ENCODE peak calls at places on chromosome 10, in six cellular contexts. O, H, K, Z, W and N are unnamed samples.

GRCh38 chr10:86325158-86325557 is 41.4 kb downstream of the GRID1 start:
- DNase-seq in O (no peak), W (no peak), K (peak), Z (no peak), H (no peak), N (no peak)

GRCh38 chr10:95809370-95810197 is 53.6 kb downstream of the ENTPD1 start:
- DNase-seq in O (no peak), K (no peak), W (no peak), Z (no peak), H (no peak), N (no peak)

GRCh38 chr10:91590904-91591791 is 41.7 kb downstream of the PPP1R3C start:
- DNase-seq in H (peak), Z (peak), K (no peak), W (peak), O (peak), N (no peak)

GRCh38 chr10:62437696-62438095 is 63.5 kb downstream of the ZNF365 start:
- DNase-seq in K (no peak), Z (no peak), W (no peak), H (peak), O (peak), N (no peak)

GRCh38 chr10:8061274-8062211 is 7.1 kb downstream of the GATA3 start:
- DNase-seq in H (no peak), K (no peak), W (no peak), O (no peak), Z (no peak), N (no peak)

GRCh38 chr10:52020702-52021101 is 293.4 kb upstream of the DKK1 start:
- DNase-seq in K (no peak), O (no peak), W (no peak), H (no peak), Z (no peak), N (no peak)

GRCh38 chr10:116398224-116398623 is 29.4 kb upstream of the PNLIPRP3 start:
- DNase-seq in H (no peak), W (no peak), Z (no peak), K (no peak), O (no peak), N (no peak)

GRCh38 chr10:117934477-117934876 is 112.3 kb downstream of the RAB11FIP2 start:
- DNase-seq in O (no peak), K (no peak), H (no peak), W (no peak), Z (no peak), N (no peak)

GRCh38 chr10:30774281-30774680 is 144.7 kb upstream of the LYZL2 start:
- DNase-seq in H (no peak), K (no peak), O (no peak), W (no peak), Z (no peak), N (no peak)

GRCh38 chr10:667096-667495 is 22.4 kb downstream of the DIP2C start:
- DNase-seq in H (no peak), W (no peak), K (no peak), Z (no peak), O (no peak), N (no peak)

GRCh38 chr10:132817701-132818211 is 31.8 kb upstream of the NKX6-2 start:
- DNase-seq in Z (no peak), K (peak), H (no peak), W (no peak), O (no peak), N (peak)

GRCh38 chr10:101817542-101818118 is 614 bp downstream of the OGA start:
- DNase-seq in W (peak), H (peak), K (peak), Z (peak), O (peak), N (peak)

GRCh38 chr10:51092402-51092801 is 18.1 kb downstream of the PRKG1 start:
- DNase-seq in H (no peak), O (peak), Z (peak), K (no peak), W (peak), N (no peak)

GRCh38 chr10:78295242-78295641 is 261.6 kb downstream of the RPS24 start:
- DNase-seq in W (no peak), O (no peak), Z (no peak), K (no peak), H (no peak), N (no peak)

GRCh38 chr10:60943372-60944158 is 420 bp downstream of the RHOBTB1 start:
- DNase-seq in H (peak), K (peak), W (peak), O (peak), Z (peak), N (peak)

GRCh38 chr10:12844796-12845524 is 156.6 kb downstream of the CCDC3 start:
- DNase-seq in Z (peak), K (no peak), H (peak), W (peak), O (peak), N (peak)

GRCh38 chr10:69801434-69802315 is at the start of gene COL13A1:
- DNase-seq in Z (peak), O (peak), W (peak), H (peak), K (peak), N (peak)

GRCh38 chr10:114173680-114174461 is at the start of gene CCDC186:
- DNase-seq in K (peak), Z (peak), H (peak), W (peak), O (peak), N (peak)

GRCh38 chr10:54469587-54470323 is 331.3 kb downstream of the PCDH15 start:
- DNase-seq in O (no peak), H (no peak), W (no peak), K (peak), Z (no peak), N (no peak)

GRCh38 chr10:62045765-62046521 is 144.4 kb downstream of the ARID5B start:
- DNase-seq in W (no peak), Z (no peak), H (no peak), O (peak), K (no peak), N (no peak)

GRCh38 chr10:110426294-110427153 is 71.2 kb upstream of the DUSP5 start:
- DNase-seq in H (peak), K (no peak), W (no peak), O (peak), Z (no peak), N (no peak)

GRCh38 chr10:106863549-106863948 is 301.0 kb downstream of the SORCS1 start:
- DNase-seq in K (no peak), H (no peak), O (no peak), Z (no peak), W (no peak), N (no peak)

GRCh38 chr10:17841055-17841454 is 31.9 kb downstream of the MRC1 start:
- DNase-seq in W (no peak), O (no peak), K (no peak), Z (no peak), H (no peak), N (no peak)

GRCh38 chr10:78224602-78225001 is 190.9 kb downstream of the RPS24 start:
- DNase-seq in O (peak), H (no peak), K (no peak), Z (no peak), W (no peak), N (no peak)

GRCh38 chr10:78408011-78408410 is 374.3 kb downstream of the RPS24 start:
- DNase-seq in H (no peak), W (no peak), O (no peak), K (no peak), Z (no peak), N (no peak)

GRCh38 chr10:154348-154747 is 19.1 kb downstream of the ZMYND11 start:
- DNase-seq in W (no peak), K (no peak), H (no peak), O (peak), Z (peak), N (no peak)

GRCh38 chr10:62582804-62583208 is 208.6 kb downstream of the ZNF365 start:
- DNase-seq in H (no peak), Z (peak), W (peak), K (no peak), O (peak), N (peak)

GRCh38 chr10:62352356-62352963 is 21.7 kb upstream of the ZNF365 start:
- DNase-seq in W (no peak), K (no peak), O (peak), H (no peak), Z (no peak), N (no peak)

GRCh38 chr10:12897278-12897677 is 104.2 kb downstream of the CCDC3 start:
- DNase-seq in W (no peak), Z (no peak), O (no peak), K (no peak), H (no peak), N (no peak)

GRCh38 chr10:91665842-91666241 is 33.0 kb upstream of the PPP1R3C start:
- DNase-seq in K (no peak), O (peak), Z (no peak), W (no peak), H (no peak), N (no peak)

GRCh38 chr10:31582365-31583052 is 263.5 kb downstream of the ZEB1 start:
- DNase-seq in K (peak), W (no peak), H (peak), O (peak), Z (no peak), N (no peak)

GRCh38 chr10:88222878-88223277 is 359.5 kb downstream of the PTEN start:
- DNase-seq in O (no peak), H (no peak), Z (no peak), W (no peak), K (no peak), N (no peak)

GRCh38 chr10:114429581-114430335 is 25.5 kb upstream of the AFAP1L2 start:
- DNase-seq in Z (no peak), H (no peak), W (no peak), O (no peak), K (no peak), N (no peak)

GRCh38 chr10:92110039-92110794 is 180.7 kb downstream of the CPEB3 start:
- DNase-seq in K (no peak), Z (no peak), W (no peak), O (peak), H (no peak), N (no peak)

GRCh38 chr10:125048101-125048864 is 106.4 kb downstream of the ZRANB1 start:
- DNase-seq in K (peak), O (peak), Z (peak), H (peak), W (peak), N (peak)

GRCh38 chr10:30284860-30285594 is 64.1 kb downstream of the MTPAP start:
- DNase-seq in H (no peak), W (no peak), O (no peak), Z (no peak), K (no peak), N (no peak)

GRCh38 chr10:47295411-47295810 is 4.6 kb upstream of the GDF10 start:
- DNase-seq in Z (no peak), O (no peak), H (no peak), K (no peak), W (peak), N (no peak)

GRCh38 chr10:133337079-133337725 is 506 bp upstream of the CALY start:
- DNase-seq in O (no peak), H (no peak), K (no peak), Z (no peak), W (no peak), N (no peak)

GRCh38 chr10:92720306-92721165 is 30.8 kb downstream of the HHEX start:
- DNase-seq in W (no peak), K (no peak), H (no peak), O (no peak), Z (no peak), N (no peak)

GRCh38 chr10:71648595-71649320 is 70.8 kb downstream of the C10orf105 start:
- DNase-seq in O (no peak), Z (no peak), W (no peak), K (no peak), H (no peak), N (no peak)

GRCh38 chr10:71649631-71650030 is 69.9 kb downstream of the C10orf105 start:
- DNase-seq in H (no peak), K (no peak), Z (no peak), O (no peak), W (no peak), N (no peak)

GRCh38 chr10:71651953-71652352 is 67.6 kb downstream of the C10orf105 start:
- DNase-seq in O (no peak), Z (no peak), W (no peak), K (no peak), H (no peak), N (no peak)

GRCh38 chr10:71651428-71651827 is 68.2 kb downstream of the C10orf105 start:
- DNase-seq in H (no peak), K (no peak), W (no peak), Z (no peak), O (no peak), N (no peak)

DNA sequence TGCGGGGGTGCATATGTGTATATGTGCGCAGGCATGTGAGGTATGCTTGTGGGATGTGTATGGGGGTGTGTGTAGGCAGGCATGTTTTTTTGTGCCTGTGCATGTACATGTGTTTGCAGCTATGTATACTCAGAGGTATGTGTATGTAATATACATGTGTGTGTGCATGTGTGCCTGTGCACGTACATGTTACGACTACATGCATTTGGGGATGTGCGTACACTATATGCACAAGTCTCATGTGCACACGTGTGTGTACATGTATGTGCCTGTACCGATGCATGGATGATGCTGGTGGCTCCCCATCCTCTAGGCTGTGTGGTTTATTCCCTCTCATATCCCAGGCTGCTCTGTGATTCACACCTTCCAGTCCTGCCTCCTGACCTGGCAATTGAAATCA is 69.2 kb downstream of the C10orf105 start:
- DNase-seq in W (no peak), H (no peak), K (no peak), O (no peak), Z (no peak), N (no peak)
- H3K4me3 ChIP-seq in W (no peak), H (no peak), K (no peak), O (no peak), Z (no peak), N (no peak)

GRCh38 chr10:5435328-5435727 is 23.0 kb downstream of the NET1 start:
- DNase-seq in H (no peak), O (no peak), K (no peak), Z (no peak), W (no peak), N (no peak)

GRCh38 chr10:5433182-5433581 is 20.8 kb downstream of the NET1 start:
- DNase-seq in K (no peak), W (no peak), H (no peak), O (no peak), Z (no peak), N (no peak)

DNA sequence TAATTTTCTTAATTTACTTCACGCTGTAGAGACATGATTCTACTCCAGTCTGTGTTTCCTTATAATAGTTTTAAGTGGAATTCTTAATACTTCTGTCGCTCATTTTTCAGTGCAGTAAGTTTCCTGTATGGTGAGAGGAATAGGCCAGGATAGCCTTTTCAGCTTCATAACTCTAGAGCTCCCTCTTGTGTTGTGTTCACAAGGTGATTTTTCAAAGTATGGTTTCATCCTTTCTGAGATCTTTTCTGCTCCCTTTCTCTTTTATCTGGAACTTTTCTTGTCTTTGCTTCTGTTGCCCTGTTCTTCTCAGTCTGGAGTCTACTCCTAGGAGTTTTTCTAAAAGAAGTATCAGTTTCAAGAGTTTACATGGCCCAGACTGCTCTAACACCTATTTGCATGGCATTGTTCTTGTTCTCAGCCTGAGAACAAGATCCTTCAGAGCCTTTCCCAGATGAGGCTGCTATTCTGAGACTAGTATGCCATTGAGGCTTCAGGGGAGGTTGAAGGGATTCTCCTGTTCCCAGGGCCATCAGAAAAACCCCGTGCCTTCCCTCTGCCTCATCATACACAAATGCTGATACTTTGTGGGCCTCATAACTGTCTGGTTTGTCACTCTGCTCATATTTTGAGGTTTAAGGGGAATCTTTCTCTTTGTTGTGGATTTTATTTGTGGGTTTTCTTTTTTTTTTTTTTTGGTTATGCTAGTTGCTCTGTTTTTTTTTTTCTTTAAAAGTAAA is 21.8 kb downstream of the NET1 start:
- DNase-seq in H (peak), W (no peak), Z (no peak), K (no peak), O (peak), N (no peak)
- TF ChIP-seq CTCF in H (peak), W (peak), Z (peak), K (peak), O (peak), N (no peak)

DNA sequence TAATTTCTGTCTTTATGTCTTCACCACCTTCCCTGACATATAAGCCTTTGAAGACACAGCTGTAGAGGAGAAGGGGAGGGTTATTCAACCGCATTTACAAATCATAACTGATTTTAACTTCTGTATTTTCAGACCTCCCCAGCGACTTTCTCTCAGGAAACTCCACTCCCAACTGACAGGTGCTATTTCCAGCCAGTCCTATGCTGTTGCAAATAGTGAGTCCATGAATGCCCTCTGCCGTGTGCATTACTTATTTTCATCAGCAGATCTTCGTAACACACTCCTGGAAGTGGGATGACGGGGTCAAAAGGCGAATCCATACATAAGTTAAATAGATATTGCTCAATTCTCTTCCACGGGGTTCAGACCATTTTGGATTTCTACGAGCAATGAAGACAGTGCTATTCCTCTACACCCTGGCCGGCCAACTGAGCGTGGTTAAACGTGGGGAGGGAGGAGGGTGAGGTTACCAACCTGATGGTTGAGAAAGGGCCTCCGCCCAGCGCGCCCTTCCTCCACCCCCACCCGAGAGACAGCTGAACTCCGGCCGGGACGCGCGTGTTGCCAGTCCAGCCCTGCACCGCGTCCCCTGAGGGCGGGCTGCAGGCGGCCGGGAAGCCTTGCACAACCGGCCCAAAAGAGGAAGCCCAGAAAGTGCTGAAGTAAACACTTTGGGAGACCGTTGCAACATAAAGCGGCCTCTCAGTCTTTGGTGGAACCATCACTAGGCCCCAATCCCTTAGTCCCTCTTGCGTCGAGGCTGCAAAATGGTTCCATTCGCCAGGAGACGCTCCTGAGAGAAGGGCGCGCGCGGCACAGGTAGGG is at the start of gene APBB1IP:
- DNase-seq in H (no peak), Z (peak), W (peak), K (peak), O (no peak), N (peak)
- TF ChIP-seq POLR2A in H (no peak), Z (no peak), W (no peak), K (peak), O (no peak), N (no peak)

GRCh38 chr10:81871558-81871957 is 3.4 kb upstream of the NRG3 start:
- DNase-seq in Z (no peak), H (no peak), K (no peak), W (no peak), O (no peak), N (no peak)
- H3K4me3 ChIP-seq in Z (no peak), H (no peak), K (no peak), W (no peak), O (no peak), N (no peak)

GRCh38 chr10:99393036-99393435 is 37.4 kb downstream of the GOT1 start:
- DNase-seq in O (peak), Z (no peak), K (no peak), H (no peak), W (no peak), N (no peak)
- TF ChIP-seq CTCF in O (no peak), Z (no peak), K (no peak), H (no peak), W (no peak), N (no peak)

DNA sequence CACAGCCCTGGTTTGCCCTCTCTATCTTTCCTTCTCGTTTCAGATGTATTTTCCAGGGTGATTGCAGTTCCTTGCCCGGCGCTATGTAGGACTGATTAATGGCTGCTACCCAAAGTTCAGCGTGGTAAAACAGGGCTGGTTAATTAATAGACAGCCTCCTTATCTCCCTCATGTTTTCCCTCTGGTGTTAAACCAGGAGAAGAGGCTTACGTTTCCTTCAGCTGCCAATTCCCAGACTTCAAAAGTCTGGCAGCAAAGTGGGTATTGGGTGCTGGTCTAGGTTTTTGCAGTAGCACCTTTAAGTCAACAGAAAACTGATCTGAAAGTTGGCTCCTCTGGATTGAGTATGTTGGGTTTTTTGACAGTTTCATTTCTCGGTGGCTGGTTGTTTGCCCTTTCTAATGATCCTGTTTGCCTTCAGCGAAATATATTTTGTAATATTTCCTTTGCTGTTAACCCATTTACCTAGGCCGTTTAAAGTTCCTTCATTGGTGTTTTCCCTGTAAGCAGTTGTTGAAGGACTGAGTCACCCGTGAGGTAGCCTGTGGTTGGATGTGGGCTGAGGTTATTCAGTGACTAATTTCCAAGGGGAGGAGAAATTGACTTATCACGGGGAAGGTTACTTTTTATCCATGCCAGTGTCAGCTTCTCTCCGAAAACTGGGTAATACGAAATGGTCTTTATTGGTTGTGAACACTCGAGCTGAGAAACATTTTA is 257.1 kb downstream of the KIAA1217 start:
- DNase-seq in H (peak), K (no peak), W (no peak), Z (peak), O (peak), N (no peak)
- TF ChIP-seq POLR2A in H (no peak), K (no peak), W (no peak), Z (peak), O (peak), N (no peak)